ENCODE peak calls at places on chromosomes 11 and 22, in seven cellular contexts. B is HCT116, X is SK-N-SH, Y is H1, M is Panc1, H is GM12878, P is K562. J is an unnamed sample.

GRCh38 chr11:2662430-2663299 is 37.1 kb downstream of the KCNQ1OT1 start:
- DNase-seq in B (no peak), X (no peak), Y (no peak), M (no peak), H (no peak), P (no peak), J (no peak)

GRCh38 chr11:56659755-56660154 is 3.7 kb upstream of the OR5AR1 start:
- DNase-seq in B (no peak), X (no peak), Y (no peak), M (no peak), H (no peak), P (no peak), J (no peak)

GRCh38 chr22:24994070-24994763 is 41.7 kb downstream of the KIAA1671 start:
- DNase-seq in B (peak; percentile 73), X (no peak), Y (no peak), M (no peak), H (no peak), P (no peak), J (no peak)

GRCh38 chr11:85937838-85938237 is 82.7 kb downstream of the CCDC83 start:
- DNase-seq in B (no peak), X (no peak), Y (no peak), M (no peak), H (no peak), P (no peak), J (no peak)

GRCh38 chr11:73381589-73381988 is 5.4 kb downstream of the RELT start:
- DNase-seq in B (no peak), X (no peak), Y (no peak), M (no peak), H (no peak), P (no peak), J (no peak)

GRCh38 chr22:46443850-46444389 is 93.5 kb downstream of the CELSR1 start:
- DNase-seq in B (no peak), X (no peak), Y (no peak), M (no peak), H (no peak), P (no peak), J (peak; percentile 21)

GRCh38 chr11:10493041-10493663 is 38.1 kb downstream of the AMPD3 start:
- DNase-seq in B (no peak), X (no peak), Y (no peak), M (no peak), H (no peak), P (no peak), J (no peak)

GRCh38 chr11:2525166-2525861 is 80.5 kb downstream of the KCNQ1 start:
- DNase-seq in B (no peak), X (no peak), Y (no peak), M (no peak), H (no peak), P (no peak), J (no peak)

GRCh38 chr11:118126082-118126838 is 26.4 kb downstream of the SCN4B start:
- DNase-seq in B (peak; percentile 71), X (no peak), Y (no peak), M (no peak), H (no peak), P (no peak), J (no peak)

DNA sequence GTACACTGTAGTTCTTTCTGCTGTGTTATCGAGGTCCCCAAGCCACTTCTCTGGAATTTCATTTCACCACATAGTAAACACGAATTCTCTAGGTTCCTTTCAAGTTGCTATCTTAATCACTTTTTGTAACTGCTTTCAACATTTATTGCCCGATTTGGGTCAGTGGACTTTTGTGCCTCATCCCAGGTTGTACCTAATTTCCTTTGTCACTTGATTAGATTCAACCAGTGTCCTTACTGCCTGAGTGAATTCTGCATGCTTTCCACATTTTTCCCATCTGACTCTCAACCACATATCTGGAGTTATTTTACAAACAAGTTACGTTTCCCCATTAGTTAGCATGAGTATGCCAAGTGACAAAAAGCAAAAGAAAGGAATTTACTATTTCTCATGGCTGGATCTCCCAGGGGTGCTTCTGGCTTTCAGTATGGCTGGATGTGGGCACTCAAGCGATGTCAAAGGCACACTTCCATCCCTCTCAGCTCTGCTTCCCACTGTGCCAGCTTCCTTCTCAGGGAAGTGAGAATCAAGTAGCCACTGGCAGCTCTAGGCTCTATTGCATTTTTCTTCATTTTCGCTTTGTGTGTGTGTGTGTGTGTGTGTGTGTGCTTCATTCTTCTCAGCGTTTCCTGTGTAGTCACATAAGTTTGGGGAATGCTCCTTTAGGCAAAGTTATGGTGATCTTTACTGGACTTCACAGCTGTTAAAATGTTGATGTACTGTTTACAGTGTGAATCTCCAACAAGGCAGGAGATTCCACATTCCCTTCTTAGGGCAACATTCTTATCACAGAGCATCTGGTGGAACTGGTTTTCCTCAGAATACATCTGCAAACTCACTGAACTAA is 128.9 kb downstream of the DBX1 start:
- DNase-seq in B (no peak), X (no peak), Y (no peak), M (no peak), H (no peak), P (no peak), J (peak; percentile 87)
- TF ChIP-seq SIN3A in B (no peak), X (no peak), Y (no peak), M (no peak), H (no peak), P (no peak), J (no peak)

GRCh38 chr22:41239443-41240128 is 1.1 kb downstream of the CHADL start:
- DNase-seq in B (no peak), X (no peak), Y (no peak), M (no peak), H (no peak), P (no peak), J (no peak)

GRCh38 chr22:41237036-41237706 is 3.6 kb downstream of the CHADL start:
- DNase-seq in B (no peak), X (no peak), Y (peak; percentile 92), M (no peak), H (no peak), P (no peak), J (no peak)

GRCh38 chr22:41240377-41241132 is at the start of gene CHADL:
- DNase-seq in B (no peak), X (peak; percentile 72), Y (no peak), M (no peak), H (no peak), P (no peak), J (peak; percentile 58)

GRCh38 chr22:41238570-41239442 is 1.9 kb downstream of the CHADL start:
- DNase-seq in B (no peak), X (no peak), Y (no peak), M (no peak), H (no peak), P (no peak), J (no peak)

DNA sequence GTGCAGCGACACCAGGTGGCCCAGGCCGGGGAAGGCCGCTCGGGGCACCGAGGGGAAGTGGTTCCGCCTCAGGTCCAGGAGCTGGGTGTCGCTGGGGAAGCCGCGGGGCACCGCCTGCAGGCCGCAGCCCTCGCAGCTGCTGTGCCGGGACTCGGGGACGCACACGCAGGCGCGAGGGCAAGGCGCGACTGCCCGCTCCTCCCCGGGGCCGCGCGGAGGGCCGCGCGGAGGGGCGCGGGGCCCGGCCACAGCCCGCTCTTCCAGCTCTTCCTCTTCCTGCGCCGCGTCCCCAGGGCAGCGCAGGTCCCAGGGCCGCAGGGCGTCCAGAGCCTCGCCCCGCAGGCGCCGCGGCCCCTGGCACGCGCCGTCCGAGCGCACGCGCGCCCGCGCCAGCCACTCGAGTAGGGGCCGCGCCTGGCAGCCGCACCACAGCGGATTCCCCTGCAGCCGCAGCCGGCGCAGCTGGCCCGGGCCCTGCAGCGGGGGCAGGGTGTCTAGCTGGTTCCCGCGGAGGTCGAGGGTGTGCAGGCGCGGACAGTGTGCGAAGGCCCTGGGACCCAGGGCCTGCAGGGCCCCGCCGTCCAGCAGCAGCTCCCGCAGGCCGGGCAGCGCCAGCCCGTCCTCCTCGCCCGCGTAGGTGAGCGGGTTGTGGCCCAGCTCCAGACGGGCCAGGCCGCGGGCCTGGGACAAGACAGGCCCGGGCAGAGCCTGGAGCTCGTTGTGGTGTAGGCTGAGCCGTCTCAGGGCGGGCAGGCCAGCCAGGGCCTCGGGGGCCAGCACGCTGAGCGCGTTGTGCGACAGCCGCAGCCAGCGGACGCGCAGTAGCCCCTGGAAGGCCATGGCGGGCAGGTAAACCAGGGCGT is 2.8 kb downstream of the CHADL start:
- DNase-seq in B (no peak), X (peak; percentile 61), Y (peak; percentile 80), M (no peak), H (peak; percentile 21), P (no peak), J (no peak)
- TF ChIP-seq SIN3A in B (no peak), X (no peak), Y (no peak), M (no peak), H (no peak), P (no peak), J (no peak)

GRCh38 chr11:9380773-9381172 is 3.7 kb upstream of the IPO7 start:
- DNase-seq in B (no peak), X (no peak), Y (no peak), M (no peak), H (no peak), P (no peak), J (no peak)
- TF ChIP-seq SIN3A in B (no peak), X (no peak), Y (no peak), M (no peak), H (no peak), P (no peak), J (no peak)

DNA sequence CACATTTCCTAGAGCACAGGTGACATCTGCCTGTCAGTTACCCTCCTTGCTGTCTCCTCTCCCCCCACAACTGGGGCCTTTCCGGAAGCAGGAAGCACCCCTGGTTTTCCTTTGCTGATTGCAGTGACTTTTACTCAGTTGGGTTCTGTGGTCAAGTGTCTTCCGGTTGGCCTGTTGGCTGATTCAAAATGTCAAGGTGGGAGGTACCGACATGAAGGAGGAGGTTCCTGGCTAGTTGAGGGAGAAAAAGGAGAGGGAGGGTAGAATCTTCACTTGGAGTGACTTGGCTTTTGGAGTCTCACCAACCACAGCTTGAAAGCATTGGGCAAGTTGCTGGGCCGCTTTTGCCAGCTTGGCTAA is 9.3 kb upstream of the ADAMTS15 start:
- DNase-seq in B (no peak), X (no peak), Y (no peak), M (no peak), H (no peak), P (no peak), J (no peak)
- TF ChIP-seq SIN3A in B (no peak), X (no peak), Y (no peak), M (no peak), H (no peak), P (no peak), J (no peak)

GRCh38 chr11:128400382-128401203 is 186.8 kb downstream of the ETS1 start:
- DNase-seq in B (no peak), X (peak; percentile 44), Y (no peak), M (no peak), H (no peak), P (no peak), J (no peak)
- TF ChIP-seq SIN3A in B (no peak), X (no peak), Y (no peak), M (no peak), H (no peak), P (no peak), J (no peak)

GRCh38 chr11:106840993-106841392 is 177.3 kb downstream of the GUCY1A2 start:
- DNase-seq in B (no peak), X (no peak), Y (no peak), M (no peak), H (no peak), P (no peak), J (no peak)
- TF ChIP-seq SIN3A in B (no peak), X (no peak), Y (no peak), M (no peak), H (no peak), P (no peak), J (no peak)

GRCh38 chr22:48173061-48173849 is 1410.8 kb downstream of the TBC1D22A start:
- DNase-seq in B (no peak), X (no peak), Y (no peak), M (no peak), H (no peak), P (no peak), J (no peak)
- TF ChIP-seq SIN3A in B (no peak), X (no peak), Y (no peak), M (no peak), H (no peak), P (no peak), J (no peak)

GRCh38 chr11:132620423-132620822 is 911.9 kb downstream of the OPCML start:
- DNase-seq in B (no peak), X (no peak), Y (no peak), M (no peak), H (no peak), P (no peak), J (no peak)
- TF ChIP-seq SIN3A in B (no peak), X (no peak), Y (no peak), M (no peak), H (no peak), P (no peak), J (no peak)